ENCODE peak calls at places on chromosome 15, in four cellular contexts. Z, H, U and O are unnamed samples.

GRCh38 chr15:45855210-45855906 is 220.5 kb downstream of the SQOR start:
- DNase-seq in Z (no peak), H (no peak), U (no peak), O (no peak)

GRCh38 chr15:100096700-100097099 is 245.1 kb downstream of the ADAMTS17 start:
- DNase-seq in Z (no peak), H (no peak), U (no peak), O (no peak)

GRCh38 chr15:94671845-94672524 is 440.6 kb downstream of the MCTP2 start:
- DNase-seq in Z (no peak), H (no peak), U (no peak), O (no peak)

GRCh38 chr15:65044724-65045481 is at the start of gene SLC51B:
- DNase-seq in Z (no peak), H (no peak), U (no peak), O (no peak)

GRCh38 chr15:73840771-73841170 is 32.6 kb upstream of the TBC1D21 start:
- DNase-seq in Z (no peak), H (no peak), U (no peak), O (no peak)

GRCh38 chr15:80081390-80081789 is 21.9 kb downstream of the ZFAND6 start:
- DNase-seq in Z (no peak), H (no peak), U (no peak), O (no peak)

GRCh38 chr15:96053039-96054021 is 277.2 kb upstream of the NR2F2 start:
- DNase-seq in Z (no peak), H (peak), U (no peak), O (no peak)

GRCh38 chr15:33200903-33201302 is 6.4 kb upstream of the FMN1 start:
- DNase-seq in Z (no peak), H (peak), U (no peak), O (no peak)

GRCh38 chr15:47185222-47185800 is 532.0 kb upstream of the SEMA6D start:
- DNase-seq in Z (no peak), H (no peak), U (no peak), O (no peak)

GRCh38 chr15:90294601-90295269 is 29.3 kb downstream of the NGRN start:
- DNase-seq in Z (no peak), H (no peak), U (no peak), O (no peak)